ENCODE peak calls at places on chromosomes 1 and 21, in four cellular contexts. G, I, R and H are unnamed samples.

GRCh38 chr1:228919919-228920318 is 184.6 kb downstream of the RHOU start:
- DNase-seq in G (no peak), I (no peak), R (no peak), H (no peak)

GRCh38 chr1:167082511-167083027 is 7.6 kb downstream of the GPA33 start:
- DNase-seq in G (peak), I (no peak), R (no peak), H (no peak)

GRCh38 chr1:225469051-225469450 is 41.2 kb upstream of the LBR start:
- DNase-seq in G (no peak), I (peak), R (no peak), H (no peak)

GRCh38 chr1:39406533-39407478 is 84.6 kb upstream of the BMP8A start:
- DNase-seq in G (no peak), I (no peak), R (no peak), H (no peak)

GRCh38 chr1:155062702-155063411 is 683 bp upstream of the EFNA4 start:
- DNase-seq in G (no peak), I (no peak), R (no peak), H (peak)

GRCh38 chr21:28256420-28256831 is 736.3 kb downstream of the LTN1 start:
- DNase-seq in G (no peak), I (no peak), R (no peak), H (no peak)

GRCh38 chr1:211648336-211648735 is 27.1 kb downstream of the NEK2 start:
- DNase-seq in G (peak), I (peak), R (peak), H (no peak)

GRCh38 chr1:94878329-94878728 is 48.6 kb downstream of the CNN3 start:
- DNase-seq in G (no peak), I (no peak), R (no peak), H (no peak)

GRCh38 chr1:184954232-184954995 is 19.9 kb downstream of the NIBAN1 start:
- DNase-seq in G (no peak), I (no peak), R (no peak), H (no peak)

GRCh38 chr1:53342735-53343470 is 15.0 kb upstream of the LRP8 start:
- DNase-seq in G (no peak), I (no peak), R (no peak), H (no peak)

GRCh38 chr21:39661121-39661520 is 48.4 kb downstream of the B3GALT5 start:
- DNase-seq in G (no peak), I (no peak), R (no peak), H (no peak)

GRCh38 chr1:214439352-214440119 is 111.9 kb downstream of the PTPN14 start:
- DNase-seq in G (peak), I (peak), R (peak), H (no peak)

GRCh38 chr1:176803042-176803441 is 340.1 kb downstream of the PAPPA2 start:
- DNase-seq in G (no peak), I (no peak), R (no peak), H (no peak)

GRCh38 chr1:50983403-50983802 is 13.4 kb downstream of the CDKN2C start:
- DNase-seq in G (no peak), I (no peak), R (no peak), H (no peak)

GRCh38 chr1:20348326-20348910 is 57.7 kb downstream of the VWA5B1 start:
- DNase-seq in G (no peak), I (no peak), R (no peak), H (no peak)

GRCh38 chr1:943545-944340 is 15.3 kb downstream of the NOC2L start:
- DNase-seq in G (no peak), I (no peak), R (no peak), H (no peak)

GRCh38 chr1:1425753-1426495 is 4.8 kb upstream of the ANKRD65 start:
- DNase-seq in G (no peak), I (no peak), R (no peak), H (no peak)

GRCh38 chr21:41733951-41734689 is 32.7 kb downstream of the RIPK4 start:
- DNase-seq in G (no peak), I (no peak), R (no peak), H (no peak)

GRCh38 chr1:15341634-15342375 is 67.9 kb upstream of the EFHD2 start:
- DNase-seq in G (peak), I (no peak), R (no peak), H (no peak)

GRCh38 chr1:243713470-243714186 is 136.4 kb downstream of the AKT3 start:
- DNase-seq in G (no peak), I (peak), R (no peak), H (no peak)

GRCh38 chr1:179052776-179053175 is 27.1 kb downstream of the FAM20B start:
- DNase-seq in G (no peak), I (no peak), R (no peak), H (no peak)

GRCh38 chr1:22888320-22889075 is 84.2 kb downstream of the LACTBL1 start:
- DNase-seq in G (no peak), I (no peak), R (no peak), H (no peak)

GRCh38 chr1:20164694-20165202 is 21.1 kb upstream of the UBXN10 start:
- DNase-seq in G (no peak), I (no peak), R (no peak), H (peak)

GRCh38 chr1:108199781-108200626 is at the start of gene SLC25A24:
- DNase-seq in G (peak), I (peak), R (peak), H (peak)

GRCh38 chr1:9494936-9495758 is 44.1 kb upstream of the SLC25A33 start:
- DNase-seq in G (no peak), I (peak), R (peak), H (peak)

GRCh38 chr1:64042331-64043100 is 160.9 kb upstream of the UBE2U start:
- DNase-seq in G (peak), I (peak), R (no peak), H (no peak)

GRCh38 chr1:42992043-42992697 is 33.5 kb upstream of the SLC2A1 start:
- DNase-seq in G (no peak), I (no peak), R (no peak), H (no peak)

GRCh38 chr1:160863422-160864131 is 890 bp upstream of the CD244 start:
- DNase-seq in G (no peak), I (no peak), R (no peak), H (peak)

GRCh38 chr1:58165073-58165472 is 381.5 kb downstream of the OMA1 start:
- DNase-seq in G (no peak), I (no peak), R (no peak), H (no peak)

GRCh38 chr1:114299331-114300005 is 145.8 kb upstream of the SYT6 start:
- DNase-seq in G (no peak), I (peak), R (no peak), H (no peak)

GRCh38 chr1:2438641-2439040 is 26.3 kb upstream of the PEX10 start:
- DNase-seq in G (no peak), I (no peak), R (no peak), H (no peak)

GRCh38 chr21:28675265-28676041 is 317.2 kb downstream of the LTN1 start:
- DNase-seq in G (no peak), I (no peak), R (no peak), H (no peak)

GRCh38 chr1:22636927-22637326 is 499 bp downstream of the C1QA start:
- DNase-seq in G (no peak), I (no peak), R (no peak), H (no peak)

GRCh38 chr1:98066911-98067310 is 146.1 kb upstream of the DPYD start:
- DNase-seq in G (no peak), I (no peak), R (no peak), H (no peak)